ENCODE peak calls at places on chromosomes 4 and X, in four cellular contexts. R is K562, E is H1, F is GM12878. Q is an unnamed sample.

GRCh38 chrX:69210513-69211065 is 45.3 kb upstream of the PJA1 start:
- DNase-seq in E (no peak), R (no peak), F (no peak), Q (no peak)

GRCh38 chr4:7003879-7004240 is 39.3 kb upstream of the TADA2B start:
- DNase-seq in F (no peak), E (no peak), R (no peak), Q (no peak)

GRCh38 chr4:39464886-39465501 is 6.1 kb downstream of the LIAS start:
- DNase-seq in F (no peak), R (peak), E (no peak), Q (no peak)

GRCh38 chrX:70219938-70220764 is 14.3 kb upstream of the AWAT1 start:
- DNase-seq in R (peak), F (no peak), E (no peak), Q (peak)

GRCh38 chr4:99816611-99817309 is at the start of gene DAPP1:
- DNase-seq in R (no peak), F (peak), E (no peak), Q (no peak)

GRCh38 chr4:189659302-189659701 is 281.4 kb upstream of the FRG1 start:
- DNase-seq in R (no peak), E (no peak), F (no peak), Q (no peak)

GRCh38 chrX:41491267-41492004 is 44.3 kb downstream of the NYX start:
- DNase-seq in E (no peak), F (no peak), R (no peak), Q (no peak)

GRCh38 chr4:2535386-2536192 is 858 bp upstream of the FAM193A start:
- DNase-seq in E (peak), R (peak), F (no peak), Q (peak)

GRCh38 chr4:102823897-102824296 is 3.5 kb downstream of the UBE2D3 start:
- DNase-seq in R (no peak), F (no peak), E (no peak), Q (no peak)

GRCh38 chr4:153555730-153556440 is 89.7 kb downstream of the TMEM131L start:
- DNase-seq in R (no peak), E (no peak), F (no peak), Q (peak)

GRCh38 chr4:139457318-139457717 is 3.4 kb downstream of the RAB33B start:
- DNase-seq in F (no peak), E (no peak), R (no peak), Q (no peak)

GRCh38 chr4:173013232-173013932 is 155.2 kb upstream of the GALNT7 start:
- DNase-seq in E (peak), R (peak), F (peak), Q (peak)

GRCh38 chrX:16077811-16078210 is 45.6 kb upstream of the GRPR start:
- DNase-seq in F (no peak), R (no peak), E (no peak), Q (no peak)

GRCh38 chr4:40613456-40613855 is 16.2 kb downstream of the RBM47 start:
- DNase-seq in R (no peak), E (no peak), F (no peak), Q (no peak)

GRCh38 chr4:153521467-153521866 is 55.3 kb downstream of the TMEM131L start:
- DNase-seq in F (peak), E (no peak), R (no peak), Q (no peak)

GRCh38 chr4:38663021-38663800 is 788 bp upstream of the KLF3 start:
- DNase-seq in R (no peak), F (no peak), E (peak), Q (no peak)

GRCh38 chr4:98662619-98663225 is 4.3 kb upstream of the TSPAN5 start:
- DNase-seq in R (no peak), F (no peak), E (peak), Q (no peak)

GRCh38 chr4:972651-973424 is 531 bp downstream of the DGKQ start:
- DNase-seq in E (peak), R (peak), F (no peak), Q (no peak)

GRCh38 chr4:129394635-129395034 is 298.7 kb downstream of the C4orf33 start:
- DNase-seq in F (no peak), R (no peak), E (no peak), Q (no peak)

GRCh38 chr4:121457278-121457875 is 76.6 kb upstream of the QRFPR start:
- DNase-seq in R (no peak), E (no peak), F (no peak), Q (no peak)

GRCh38 chr4:121462660-121463261 is 81.9 kb upstream of the QRFPR start:
- DNase-seq in F (no peak), E (no peak), R (peak), Q (peak)

GRCh38 chr4:121454251-121454979 is 73.6 kb upstream of the QRFPR start:
- DNase-seq in E (no peak), R (no peak), F (no peak), Q (no peak)

GRCh38 chr4:121455285-121455684 is 74.5 kb upstream of the QRFPR start:
- DNase-seq in E (no peak), F (no peak), R (no peak), Q (no peak)

GRCh38 chr4:121459056-121459455 is 78.2 kb upstream of the QRFPR start:
- DNase-seq in R (no peak), E (no peak), F (no peak), Q (no peak)
- TF ChIP-seq EP300 in R (no peak), E (no peak), F (no peak), Q (no peak)

DNA sequence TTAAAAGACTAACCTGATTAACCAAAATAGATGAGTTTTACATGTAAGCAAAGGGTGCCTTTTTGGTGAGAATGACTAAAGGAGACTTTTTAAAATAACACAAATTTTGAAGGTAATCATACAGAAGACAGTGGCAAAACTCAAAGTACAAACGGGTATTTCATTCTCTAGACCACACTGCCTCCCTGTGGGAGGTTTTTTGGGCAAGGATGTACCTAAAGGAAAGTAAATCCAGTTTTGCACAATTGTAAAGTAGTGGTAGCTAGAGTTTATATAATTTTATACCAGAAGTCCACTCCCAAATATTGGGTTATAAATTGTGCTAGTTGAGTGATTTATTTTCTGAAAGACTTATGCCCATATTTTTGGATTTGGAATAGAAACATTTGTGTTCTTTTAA is 201.0 kb downstream of the PAPSS1 start:
- DNase-seq in F (no peak), E (no peak), R (no peak), Q (peak)
- TF ChIP-seq ATF2 in F (no peak), E (no peak), R (no peak), Q (no peak)

GRCh38 chr4:56799824-56800756 is 21.4 kb downstream of the SPINK2 start:
- DNase-seq in E (peak), R (peak), F (peak), Q (peak)
- TF ChIP-seq EP300 in E (no peak), R (no peak), F (no peak), Q (no peak)

DNA sequence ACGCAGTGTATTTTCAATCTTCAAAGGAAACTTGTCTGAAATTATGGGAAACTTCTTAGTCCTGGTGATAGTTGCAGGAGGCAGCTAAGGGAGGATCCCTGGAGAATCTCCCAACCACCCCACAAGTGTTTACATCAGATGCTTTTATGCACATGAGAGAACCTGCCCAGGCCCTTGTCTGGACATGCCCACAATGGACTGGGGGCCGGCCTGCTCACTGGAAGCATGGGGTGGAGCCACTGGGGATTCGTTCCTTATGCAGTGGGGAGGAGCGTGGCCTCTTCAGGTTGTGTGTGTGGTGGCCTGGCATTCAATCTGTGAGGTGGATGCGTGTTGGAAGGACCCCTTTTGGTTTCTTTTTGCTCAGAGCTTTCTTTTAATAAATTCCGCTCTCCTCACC is 398.7 kb upstream of the PPP1R2C start:
- DNase-seq in R (no peak), F (no peak), E (no peak), Q (peak)
- TF ChIP-seq ATF2 in R (no peak), F (no peak), E (no peak), Q (no peak)

GRCh38 chrX:14851526-14851925 is 21.3 kb downstream of the FANCB start:
- DNase-seq in R (no peak), E (no peak), F (no peak), Q (no peak)
- TF ChIP-seq EP300 in R (no peak), E (no peak), F (no peak), Q (no peak)

DNA sequence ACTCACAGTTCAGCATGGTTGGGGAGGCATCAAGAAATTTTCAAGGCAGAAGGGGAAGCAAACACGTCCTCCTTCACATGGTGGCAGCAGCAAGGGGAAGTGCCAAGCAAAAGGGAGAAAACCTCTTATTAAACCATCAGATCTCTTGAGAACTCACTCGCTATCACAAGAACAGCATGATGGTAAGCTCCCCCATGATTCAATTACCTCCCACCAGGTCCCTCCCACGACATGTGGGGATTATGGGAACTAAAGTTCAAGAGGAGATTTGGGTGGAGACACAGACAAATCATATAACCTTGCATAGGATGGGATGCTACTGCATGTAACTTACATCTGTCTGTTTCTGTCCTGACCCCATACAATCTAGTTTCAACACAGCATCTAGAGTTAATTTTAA is 511.8 kb upstream of the ARX start:
- DNase-seq in R (no peak), E (no peak), F (no peak), Q (no peak)
- TF ChIP-seq ATF2 in R (no peak), E (no peak), F (no peak), Q (no peak)